ENCODE peak calls at places on chromosomes 13 and 19, in four cellular contexts. W is neural progenitor cell, E is left ventricle myocardium inferior, D is astrocyte. I is an unnamed sample.

GRCh38 chr19:10468133-10468532 is 35.0 kb downstream of the KEAP1 start:
- DNase-seq in W (peak; percentile 44), E (no peak), D (no peak), I (no peak)

GRCh38 chr19:49767967-49768581 is 1.3 kb downstream of the AP2A1 start:
- DNase-seq in W (peak; percentile 26), E (no peak), D (no peak), I (no peak)

GRCh38 chr13:40388617-40389016 is 277.8 kb downstream of the FOXO1 start:
- DNase-seq in W (no peak), E (no peak), D (peak; percentile 41), I (peak; percentile 27)

GRCh38 chr13:95924389-95924994 is 128.7 kb downstream of the UGGT2 start:
- DNase-seq in W (no peak), E (no peak), D (peak; percentile 92), I (no peak)

GRCh38 chr13:79141082-79141481 is 265.0 kb downstream of the RBM26 start:
- DNase-seq in W (peak; percentile 30), E (no peak), D (no peak), I (no peak)

GRCh38 chr13:99651016-99651415 is 149.7 kb downstream of the TM9SF2 start:
- DNase-seq in W (no peak), E (no peak), D (no peak), I (no peak)

GRCh38 chr13:60348097-60348496 is 48.9 kb upstream of the TDRD3 start:
- DNase-seq in W (no peak), E (no peak), D (no peak), I (no peak)

GRCh38 chr13:69776937-69777336 is 330.7 kb upstream of the ATXN8OS start:
- DNase-seq in W (no peak), E (no peak), D (no peak), I (no peak)

GRCh38 chr13:21435710-21436151 is 23.4 kb downstream of the ZDHHC20 start:
- DNase-seq in W (no peak), E (peak; percentile 31), D (peak; percentile 92), I (peak; percentile 57)

GRCh38 chr19:46783670-46784069 is 4.7 kb downstream of the SLC1A5 start:
- DNase-seq in W (no peak), E (no peak), D (no peak), I (peak; percentile 37)

GRCh38 chr19:15173746-15174404 is 26.9 kb downstream of the NOTCH3 start:
- DNase-seq in W (no peak), E (no peak), D (no peak), I (no peak)

GRCh38 chr13:31161583-31162150 is at the start of gene HSPH1:
- DNase-seq in W (peak; percentile 98), E (peak; percentile 99), D (peak; percentile 95), I (peak; percentile 100)

GRCh38 chr19:42424345-42424707 is 2.9 kb downstream of the LIPE start:
- DNase-seq in W (no peak), E (no peak), D (no peak), I (no peak)
- H3K4me3 ChIP-seq in W (no peak overlapping the region), E (peak overlapping the region; percentile 93), D (peak overlapping the region; percentile 68), I (peak overlapping the region; percentile 43)

GRCh38 chr13:29137995-29138394 is 317.9 kb downstream of the MTUS2 start:
- DNase-seq in W (no peak), E (no peak), D (no peak), I (no peak)

GRCh38 chr13:29140277-29140676 is 320.1 kb downstream of the MTUS2 start:
- DNase-seq in W (no peak), E (peak; percentile 18), D (no peak), I (peak; percentile 87)

DNA sequence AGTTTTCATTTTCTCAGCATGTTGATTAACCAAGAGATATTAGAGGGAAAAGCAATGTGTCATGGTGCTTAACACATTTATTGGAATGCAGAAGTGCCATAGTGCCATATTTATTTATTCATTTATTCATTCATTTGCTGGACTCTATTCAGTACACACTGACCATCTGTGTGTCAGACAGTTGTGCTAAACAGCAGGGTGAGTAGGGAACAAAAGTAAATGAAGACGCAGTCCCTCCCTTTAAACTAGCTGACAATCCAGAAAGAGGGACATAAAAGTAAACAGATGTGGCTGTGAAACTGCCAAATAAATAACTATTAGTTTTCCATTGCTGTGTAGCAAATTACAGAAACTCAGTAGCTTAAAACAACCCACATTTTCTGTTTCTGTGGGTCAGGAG is 323.7 kb downstream of the MTUS2 start:
- DNase-seq in W (no peak), E (no peak), D (no peak), I (no peak)
- H3K9me3 ChIP-seq in W (no peaks in the 10 kb centered on the region), E (peaks cover 7% of the 10 kb centered on the region), D (peaks cover 4% of the 10 kb centered on the region), I (no peaks in the 10 kb centered on the region)

GRCh38 chr13:111912991-111913781 is 153.8 kb upstream of the SOX1 start:
- DNase-seq in W (no peak), E (no peak), D (no peak), I (no peak)
- H3K4me3 ChIP-seq in W (no peak overlapping the region), E (no peak overlapping the region), D (no peak overlapping the region), I (no peak overlapping the region)

GRCh38 chr19:36497001-36497400 is 7.6 kb upstream of the ZNF566 start:
- DNase-seq in W (no peak), E (no peak), D (no peak), I (no peak)

DNA sequence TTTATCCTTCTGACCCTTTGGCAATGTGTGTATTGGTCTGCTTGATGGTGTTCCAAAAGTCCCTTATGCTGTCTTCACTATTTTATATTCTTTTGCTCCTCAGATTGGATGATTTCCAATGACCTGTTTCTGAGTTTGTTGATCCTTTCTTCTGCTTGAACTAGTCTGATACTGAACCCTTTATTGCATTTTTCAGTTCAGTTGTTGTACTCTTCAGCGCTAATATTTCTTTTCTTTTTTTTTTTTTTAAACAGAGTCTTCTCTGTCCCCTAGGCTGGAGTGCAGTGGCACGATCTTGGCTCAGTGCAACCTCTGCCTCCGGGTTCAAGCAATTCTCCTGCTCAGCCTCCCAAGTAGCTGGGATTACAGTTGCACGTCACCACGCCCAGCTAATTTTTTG is 12.6 kb upstream of the ZNF566 start:
- DNase-seq in W (no peak), E (no peak), D (no peak), I (no peak)
- H3K9me3 ChIP-seq in W (no peaks in the 10 kb centered on the region), E (peaks cover 70% of the 10 kb centered on the region), D (peaks cover 21% of the 10 kb centered on the region), I (no peaks in the 10 kb centered on the region)

DNA sequence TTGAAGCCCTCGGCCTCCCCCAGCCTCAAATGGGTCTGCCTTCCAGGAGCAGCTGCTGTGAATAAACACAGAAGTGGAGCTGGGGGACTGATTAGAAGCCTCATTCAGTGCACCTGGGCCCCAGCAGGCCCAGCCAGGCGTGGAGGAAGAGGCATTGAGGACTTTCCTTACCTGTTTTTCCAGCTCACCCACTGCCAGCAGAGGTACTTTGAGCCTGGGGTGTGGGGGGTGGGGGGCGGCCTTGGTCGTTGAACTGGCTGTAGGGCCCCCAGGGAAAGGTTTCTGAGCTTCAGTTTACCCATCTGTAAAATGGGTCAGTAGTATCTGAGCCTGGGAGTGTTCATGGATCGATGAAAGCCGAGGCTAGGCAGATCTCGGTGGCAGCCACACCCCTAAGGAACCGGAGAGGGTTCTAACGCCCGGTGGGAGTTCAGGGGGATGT is 1.5 kb downstream of the CERS4 start:
- DNase-seq in W (no peak), E (no peak), D (no peak), I (peak; percentile 79)
- H3K4me3 ChIP-seq in W (peak overlapping the region; percentile 71), E (peak overlapping the region; percentile 89), D (no peak overlapping the region), I (no peak overlapping the region)

GRCh38 chr19:7078007-7078406 is 8.5 kb downstream of the ZNF557 start:
- DNase-seq in W (no peak), E (no peak), D (no peak), I (no peak)
- H3K9me3 ChIP-seq in W (peaks cover 29% of the 10 kb centered on the region), E (peaks cover 80% of the 10 kb centered on the region), D (peaks cover 54% of the 10 kb centered on the region), I (peaks cover 12% of the 10 kb centered on the region)

I was measured in thyroid gland.